ENCODE peak calls at places on chromosomes 12 and 14, in six cellular contexts. K, Z, O, E, B and T are unnamed samples.

GRCh38 chr14:74048291-74048690 is 29.1 kb downstream of the BBOF1 start:
- DNase-seq in Z (no peak), B (no peak), E (peak), K (no peak), O (no peak), T (no peak)

GRCh38 chr14:99632410-99633035 is 12.4 kb upstream of the HHIPL1 start:
- DNase-seq in B (no peak), Z (no peak), K (no peak), O (no peak), E (no peak), T (no peak)

GRCh38 chr12:70265132-70265531 is 21.9 kb downstream of the CNOT2 start:
- DNase-seq in O (no peak), E (no peak), Z (no peak), B (no peak), K (no peak), T (no peak)

GRCh38 chr14:51539571-51540037 is 112.1 kb upstream of the FRMD6 start:
- DNase-seq in Z (no peak), B (no peak), E (peak), O (no peak), K (no peak), T (no peak)

GRCh38 chr14:91105673-91106072 is 8.2 kb upstream of the DGLUCY start:
- DNase-seq in B (no peak), Z (no peak), E (no peak), O (no peak), K (no peak), T (no peak)

GRCh38 chr12:55847603-55848329 is 5.0 kb upstream of the MMP19 start:
- DNase-seq in K (peak), B (no peak), Z (no peak), E (peak), O (peak), T (peak)

GRCh38 chr14:68282479-68283377 is 463.1 kb downstream of the RAD51B start:
- DNase-seq in E (no peak), K (no peak), B (peak), Z (no peak), O (no peak), T (no peak)

GRCh38 chr14:51182166-51182565 is 57.9 kb upstream of the TMX1 start:
- DNase-seq in K (no peak), B (no peak), O (no peak), Z (no peak), E (peak), T (no peak)

GRCh38 chr14:33848706-33849454 is 102.0 kb downstream of the EGLN3 start:
- DNase-seq in Z (peak), O (peak), K (no peak), B (no peak), E (peak), T (peak)

GRCh38 chr14:30064454-30064853 is 136.8 kb upstream of the PRKD1 start:
- DNase-seq in O (no peak), B (no peak), K (no peak), E (no peak), Z (no peak), T (no peak)

GRCh38 chr14:90624228-90624627 is 192.0 kb downstream of the TTC7B start:
- DNase-seq in K (no peak), Z (no peak), E (peak), O (no peak), B (no peak), T (no peak)

GRCh38 chr12:86727151-86727550 is 471.0 kb upstream of the MGAT4C start:
- DNase-seq in O (no peak), B (no peak), E (peak), Z (no peak), K (no peak), T (no peak)

GRCh38 chr12:124383028-124383427 is 88.1 kb downstream of the RFLNA start:
- DNase-seq in E (no peak), O (no peak), K (no peak), Z (no peak), B (no peak), T (no peak)

GRCh38 chr14:63388766-63389431 is 70.2 kb upstream of the GPHB5 start:
- DNase-seq in E (peak), B (peak), K (peak), Z (peak), O (peak), T (peak)

GRCh38 chr12:86331012-86331411 is 74.8 kb upstream of the MGAT4C start:
- DNase-seq in Z (no peak), B (no peak), O (no peak), E (peak), K (no peak), T (no peak)

GRCh38 chr14:72610096-72610830 is 283.6 kb downstream of the DPF3 start:
- DNase-seq in E (no peak), Z (no peak), K (no peak), B (no peak), O (no peak), T (peak)

GRCh38 chr12:56469007-56469930 is 891 bp downstream of the SPRYD4 start:
- DNase-seq in Z (no peak), K (no peak), E (peak), O (peak), B (no peak), T (peak)

GRCh38 chr12:121718653-121719239 is 6.2 kb downstream of the TMEM120B start:
- DNase-seq in E (no peak), B (no peak), K (no peak), Z (no peak), O (no peak), T (no peak)

GRCh38 chr12:89733579-89734201 is 25.1 kb upstream of the ATP2B1 start:
- DNase-seq in O (no peak), E (no peak), K (no peak), Z (no peak), B (no peak), T (no peak)

GRCh38 chr12:55713721-55714120 is 2.1 kb upstream of the BLOC1S1 start:
- DNase-seq in O (no peak), K (no peak), E (no peak), B (no peak), Z (no peak), T (no peak)

GRCh38 chr14:64574370-64575115 is 24.8 kb downstream of the PPP1R36 start:
- DNase-seq in Z (no peak), B (no peak), K (no peak), O (no peak), E (no peak), T (no peak)

GRCh38 chr12:79482921-79483320 is 207.8 kb downstream of the PAWR start:
- DNase-seq in E (no peak), Z (no peak), K (no peak), B (no peak), O (no peak), T (no peak)

GRCh38 chr12:6376079-6376941 is 947 bp upstream of the SCNN1A start:
- DNase-seq in O (no peak), E (peak), K (no peak), Z (peak), B (no peak), T (peak)

GRCh38 chr12:52789637-52790426 is 6.1 kb downstream of the KRT3 start:
- DNase-seq in B (no peak), K (no peak), Z (no peak), O (no peak), E (no peak), T (peak)

GRCh38 chr14:61713724-61714437 is 18.6 kb downstream of the HIF1A start:
- DNase-seq in K (no peak), O (no peak), Z (no peak), B (no peak), E (no peak), T (no peak)

GRCh38 chr12:17661250-17661649 is 428.7 kb downstream of the RERGL start:
- DNase-seq in K (no peak), O (no peak), B (no peak), Z (no peak), E (no peak), T (no peak)